ENCODE peak calls at places on chromosomes 1 and 21, in seven cellular contexts. Q is pons; G is ecto neural progenitor cell; F is NT2/D1; H is SJCRH30; Z is activated naive CD8-positive, alpha-beta T cell treated with anti-CD3 and anti-CD28 coated beads, Interleukin-2, amount 10 ng/mL, durations not matched to agents 7 days and 5 days; A is upper lobe of right lung. W is an unnamed sample.

GRCh38 chr1:37634554-37635308 is at the start of gene RSPO1:
- DNase-seq in Z (no peak), Q (no peak), H (no peak), F (peak), G (peak), A (no peak), W (no peak)

GRCh38 chr1:8259498-8260290 is 58.2 kb upstream of the SLC45A1 start:
- DNase-seq in Q (no peak), Z (no peak), F (no peak), G (no peak), A (peak), H (peak), W (no peak)

GRCh38 chr1:33459766-33460543 is 12.5 kb upstream of the ZSCAN20 start:
- DNase-seq in Q (peak), H (no peak), Z (no peak), A (no peak), F (no peak), G (no peak), W (no peak)

GRCh38 chr21:41095983-41096382 is 72.0 kb upstream of the BACE2 start:
- DNase-seq in G (no peak), H (no peak), Q (no peak), F (no peak), A (no peak), Z (no peak), W (no peak)

GRCh38 chr1:23424171-23424959 is at the start of gene TCEA3:
- DNase-seq in Z (peak), H (no peak), F (no peak), Q (no peak), G (no peak), A (peak), W (no peak)

GRCh38 chr1:232274999-232275706 is 354.8 kb downstream of the SIPA1L2 start:
- DNase-seq in A (no peak), Q (no peak), H (no peak), F (no peak), G (no peak), Z (no peak), W (no peak)

GRCh38 chr1:188055921-188056505 is 1227.3 kb downstream of the PLA2G4A start:
- DNase-seq in G (no peak), Z (no peak), A (no peak), F (no peak), H (no peak), Q (no peak), W (no peak)

GRCh38 chr1:156801409-156802121 is 15.1 kb downstream of the SH2D2A start:
- DNase-seq in Q (no peak), H (no peak), Z (no peak), F (no peak), G (no peak), A (no peak), W (no peak)

GRCh38 chr1:175935566-175936115 is 192.2 kb upstream of the TNR start:
- DNase-seq in H (no peak), Z (no peak), Q (no peak), A (no peak), F (no peak), G (no peak), W (no peak)

GRCh38 chr1:201450721-201451291 is 18.2 kb downstream of the PHLDA3 start:
- DNase-seq in H (peak), A (peak), G (no peak), Z (no peak), Q (peak), F (no peak), W (no peak)

GRCh38 chr21:14600569-14601308 is 54.6 kb upstream of the SAMSN1 start:
- DNase-seq in G (no peak), F (no peak), A (no peak), H (peak), Q (no peak), Z (no peak), W (no peak)

GRCh38 chr1:172004671-172005070 is 163.4 kb downstream of the DNM3 start:
- DNase-seq in H (no peak), F (no peak), G (no peak), A (no peak), Q (no peak), Z (no peak), W (no peak)

GRCh38 chr1:211831558-211832323 is 1.2 kb upstream of the LPGAT1 start:
- DNase-seq in Q (no peak), G (no peak), F (no peak), H (no peak), Z (no peak), A (no peak), W (no peak)

GRCh38 chr1:164794310-164794709 is 235.3 kb downstream of the PBX1 start:
- DNase-seq in Z (no peak), A (no peak), Q (peak), H (peak), G (no peak), F (no peak), W (no peak)

GRCh38 chr1:76959581-76959980 is 92.3 kb downstream of the ST6GALNAC5 start:
- DNase-seq in A (no peak), H (no peak), Z (no peak), F (no peak), Q (no peak), G (no peak), W (no peak)

GRCh38 chr1:23202263-23202749 is 15.0 kb downstream of the HTR1D start:
- DNase-seq in Z (no peak), Q (no peak), H (no peak), G (no peak), F (no peak), A (no peak), W (no peak)

W was measured in NCI-H1048.